ENCODE peak calls at places on chromosome 1, in eight cellular contexts. B, J, O, Y, Q, Z, F and C are unnamed samples.

GRCh38 chr1:44027320-44027719 is 3.9 kb downstream of the SLC6A9 start:
- DNase-seq in B (no peak), J (no peak), O (no peak), Y (no peak), Q (no peak), Z (no peak), F (no peak), C (no peak)

GRCh38 chr1:8702121-8702520 is 115.3 kb downstream of the RERE start:
- DNase-seq in B (peak; percentile 44), J (no peak), O (no peak), Y (peak; percentile 40), Q (no peak), Z (peak; percentile 53), F (peak; percentile 32), C (peak; percentile 57)

GRCh38 chr1:215523906-215524305 is 43.2 kb upstream of the KCTD3 start:
- DNase-seq in B (peak; percentile 45), J (no peak), O (no peak), Y (no peak), Q (no peak), Z (no peak), F (peak; percentile 54), C (no peak)

GRCh38 chr1:95127380-95127779 is 10.2 kb downstream of the TLCD4 start:
- DNase-seq in B (no peak), J (no peak), O (no peak), Y (no peak), Q (no peak), Z (no peak), F (no peak), C (no peak)

GRCh38 chr1:21852282-21853129 is 40.4 kb downstream of the LDLRAD2 start:
- DNase-seq in B (no peak), J (no peak), O (peak; percentile 30), Y (no peak), Q (no peak), Z (peak; percentile 60), F (no peak), C (no peak)

GRCh38 chr1:201310251-201310985 is 27.1 kb downstream of the PKP1 start:
- DNase-seq in B (no peak), J (no peak), O (no peak), Y (no peak), Q (no peak), Z (no peak), F (no peak), C (no peak)

GRCh38 chr1:240169188-240169587 is 77.5 kb downstream of the FMN2 start:
- DNase-seq in B (no peak), J (no peak), O (no peak), Y (peak; percentile 9), Q (no peak), Z (no peak), F (peak; percentile 57), C (peak; percentile 4)

GRCh38 chr1:219202567-219202966 is 28.9 kb downstream of the LYPLAL1 start:
- DNase-seq in B (no peak), J (no peak), O (no peak), Y (no peak), Q (no peak), Z (no peak), F (no peak), C (no peak)

GRCh38 chr1:119285482-119285881 is 83.1 kb upstream of the HAO2 start:
- DNase-seq in B (peak; percentile 83), J (no peak), O (no peak), Y (no peak), Q (no peak), Z (no peak), F (peak; percentile 85), C (no peak)

GRCh38 chr1:77316006-77316405 is 34.2 kb downstream of the AK5 start:
- DNase-seq in B (peak; percentile 12), J (no peak), O (no peak), Y (no peak), Q (no peak), Z (no peak), F (peak; percentile 78), C (no peak)